ENCODE peak calls at places on chromosome 9, in nine cellular contexts. M is stomach, K is HCT116, I is HepG2, C is sigmoid colon, R is K562, N is transverse colon, J is breast epithelium, Q is vagina. L is an unnamed sample. For H3K4me1, the result is how much of the 10 kb centered on the place peaks cover.

GRCh38 chr9:34984049-34984448 is 5.5 kb upstream of the DNAJB5 start:
- DNase-seq in M (no peak), K (no peak), I (no peak), C (no peak), R (peak), N (no peak), J (no peak), Q (no peak), L (no peak)

GRCh38 chr9:84439253-84439652 is 98.7 kb upstream of the SLC28A3 start:
- DNase-seq in M (no peak), K (no peak), I (no peak), C (no peak), R (no peak), N (no peak), J (no peak), Q (no peak), L (no peak)

GRCh38 chr9:132409828-132410528 is at the start of gene CFAP77:
- DNase-seq in M (peak), K (peak), I (peak), C (peak), R (peak), N (peak), J (no peak), Q (no peak), L (no peak)

GRCh38 chr9:11158676-11159075 is 545.9 kb upstream of the PTPRD start:
- DNase-seq in M (no peak), K (no peak), I (no peak), C (no peak), R (no peak), N (no peak), J (no peak), Q (no peak), L (no peak)

GRCh38 chr9:125293134-125293533 is 31.5 kb downstream of the GAPVD1 start:
- DNase-seq in M (no peak), K (no peak), I (no peak), C (no peak), R (no peak), N (no peak), J (no peak), Q (no peak), L (no peak)

GRCh38 chr9:6305954-6306563 is 22.1 kb upstream of the TPD52L3 start:
- DNase-seq in M (no peak), K (peak), I (peak), C (no peak), R (no peak), N (no peak), J (no peak), Q (no peak), L (no peak)

GRCh38 chr9:105646879-105647594 is 15.2 kb upstream of the TAL2 start:
- DNase-seq in M (no peak), K (no peak), I (no peak), C (no peak), R (peak), N (no peak), J (no peak), Q (no peak), L (no peak)

GRCh38 chr9:112332977-112333638 is at the start of gene PTBP3:
- DNase-seq in M (peak), K (no peak), I (peak), C (peak), R (peak), N (peak), J (peak), Q (no peak), L (peak)

GRCh38 chr9:130315446-130316226 is 50.1 kb downstream of the HMCN2 start:
- DNase-seq in M (no peak), K (no peak), I (no peak), C (no peak), R (no peak), N (no peak), J (no peak), Q (no peak), L (no peak)

GRCh38 chr9:32968101-32969011 is 33.1 kb downstream of the APTX start:
- DNase-seq in M (peak), K (peak), I (peak), C (no peak), R (peak), N (peak), J (peak), Q (no peak), L (peak)

GRCh38 chr9:101081641-101082040 is 53.1 kb downstream of the PLPPR1 start:
- DNase-seq in M (no peak), K (no peak), I (no peak), C (no peak), R (no peak), N (no peak), J (no peak), Q (no peak), L (no peak)

GRCh38 chr9:86795861-86796497 is 151.3 kb downstream of the GAS1 start:
- DNase-seq in M (no peak), K (no peak), I (no peak), C (peak), R (no peak), N (no peak), J (no peak), Q (no peak), L (no peak)

GRCh38 chr9:127411122-127411521 is 13.1 kb upstream of the ZNF79 start:
- DNase-seq in M (no peak), K (no peak), I (no peak), C (no peak), R (no peak), N (no peak), J (no peak), Q (no peak), L (no peak)

GRCh38 chr9:95726756-95727155 is 148.7 kb upstream of the ERCC6L2 start:
- DNase-seq in M (no peak), K (peak), I (peak), C (no peak), R (peak), N (no peak), J (no peak), Q (no peak), L (no peak)

GRCh38 chr9:100072805-100073204 is 26.0 kb downstream of the ERP44 start:
- DNase-seq in M (no peak), K (no peak), I (no peak), C (no peak), R (no peak), N (no peak), J (no peak), Q (no peak), L (no peak)

GRCh38 chr9:86242012-86242411 is 17.4 kb downstream of the C9orf153 start:
- DNase-seq in M (no peak), K (no peak), I (no peak), C (no peak), R (no peak), N (peak), J (no peak), Q (no peak), L (no peak)

DNA sequence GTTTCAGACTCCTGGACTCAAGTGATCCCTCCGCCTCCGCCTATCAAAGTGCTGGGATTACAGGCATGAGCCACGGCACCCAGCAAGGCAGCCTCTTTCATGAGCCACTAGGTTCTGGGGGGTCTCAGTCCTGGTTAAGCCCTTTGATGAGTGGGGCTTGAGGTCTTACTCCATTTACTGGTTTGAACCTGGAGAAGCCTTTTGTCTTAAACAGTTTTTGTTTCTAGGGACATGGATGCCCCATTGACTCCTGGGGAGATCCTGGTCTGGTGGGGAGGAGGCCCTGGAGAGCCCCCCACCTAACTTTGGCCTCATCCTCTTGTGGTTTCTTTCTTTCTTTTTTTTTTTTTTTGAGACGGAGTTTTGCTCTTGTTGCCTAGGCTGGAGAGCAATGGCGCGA is 6.7 kb downstream of the PRRC2B start:
- DNase-seq in M (no peak), K (no peak), I (no peak), C (no peak), R (peak), N (no peak), J (no peak), Q (no peak), L (no peak)
- H3K27ac ChIP-seq in M (no peak), K (no peak), I (no peak), C (peak), R (no peak), N (peak), J (peak), Q (no peak), L (no peak)

GRCh38 chr9:70449461-70449860 is 35.0 kb upstream of the KLF9 start:
- DNase-seq in M (no peak), K (no peak), I (no peak), C (no peak), R (no peak), N (no peak), J (no peak), Q (no peak), L (no peak)

GRCh38 chr9:70441622-70442021 is 27.2 kb upstream of the KLF9 start:
- DNase-seq in M (no peak), K (no peak), I (peak), C (no peak), R (no peak), N (no peak), J (no peak), Q (no peak), L (no peak)

GRCh38 chr9:70442328-70442848 is 27.9 kb upstream of the KLF9 start:
- DNase-seq in M (no peak), K (no peak), I (no peak), C (no peak), R (no peak), N (no peak), J (no peak), Q (no peak), L (peak)

GRCh38 chr9:70448904-70449303 is 34.4 kb upstream of the KLF9 start:
- DNase-seq in M (no peak), K (no peak), I (no peak), C (no peak), R (no peak), N (no peak), J (no peak), Q (no peak), L (no peak)

GRCh38 chr9:70444904-70445303 is 30.4 kb upstream of the KLF9 start:
- DNase-seq in M (no peak), K (no peak), I (no peak), C (no peak), R (no peak), N (no peak), J (no peak), Q (no peak), L (no peak)
- TF ChIP-seq POLR2AphosphoS5 in M (no peak), K (no peak), I (no peak), C (no peak), R (no peak), N (no peak), J (no peak), Q (no peak), L (no peak)

GRCh38 chr9:89000281-89000875 is 9.1 kb downstream of the S1PR3 start:
- DNase-seq in M (no peak), K (no peak), I (no peak), C (no peak), R (no peak), N (no peak), J (no peak), Q (peak), L (no peak)
- H3K4me1 ChIP-seq in M (half or more), K (under half), I (under half), C (under half), R (under half), N (under half), J (under half), Q (half or more), L (under half)

GRCh38 chr9:16475996-16476395 is 394.5 kb downstream of the BNC2 start:
- DNase-seq in M (no peak), K (no peak), I (no peak), C (no peak), R (no peak), N (no peak), J (no peak), Q (no peak), L (no peak)

DNA sequence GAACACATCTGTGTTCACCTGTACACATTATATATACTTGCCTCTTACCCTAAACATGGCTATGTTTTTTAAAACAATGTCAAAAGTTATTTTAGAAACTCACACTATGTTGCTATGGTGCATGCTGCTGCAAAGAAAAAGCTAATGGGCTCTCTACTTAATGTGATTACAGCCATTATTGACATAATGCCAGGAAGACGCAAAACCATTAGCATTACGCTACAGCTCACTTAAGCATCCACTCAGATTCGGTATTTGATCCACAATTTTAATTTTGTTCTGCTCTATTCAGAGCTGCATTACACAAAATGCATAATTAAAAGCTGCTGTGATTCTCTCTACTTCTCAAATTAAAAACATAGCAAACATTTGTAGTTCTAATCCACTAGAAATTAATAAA is 395.2 kb downstream of the BNC2 start:
- DNase-seq in M (no peak), K (no peak), I (no peak), C (no peak), R (no peak), N (no peak), J (no peak), Q (no peak), L (no peak)
- H3K27ac ChIP-seq in M (no peak), K (no peak), I (no peak), C (no peak), R (no peak), N (no peak), J (no peak), Q (no peak), L (no peak)

DNA sequence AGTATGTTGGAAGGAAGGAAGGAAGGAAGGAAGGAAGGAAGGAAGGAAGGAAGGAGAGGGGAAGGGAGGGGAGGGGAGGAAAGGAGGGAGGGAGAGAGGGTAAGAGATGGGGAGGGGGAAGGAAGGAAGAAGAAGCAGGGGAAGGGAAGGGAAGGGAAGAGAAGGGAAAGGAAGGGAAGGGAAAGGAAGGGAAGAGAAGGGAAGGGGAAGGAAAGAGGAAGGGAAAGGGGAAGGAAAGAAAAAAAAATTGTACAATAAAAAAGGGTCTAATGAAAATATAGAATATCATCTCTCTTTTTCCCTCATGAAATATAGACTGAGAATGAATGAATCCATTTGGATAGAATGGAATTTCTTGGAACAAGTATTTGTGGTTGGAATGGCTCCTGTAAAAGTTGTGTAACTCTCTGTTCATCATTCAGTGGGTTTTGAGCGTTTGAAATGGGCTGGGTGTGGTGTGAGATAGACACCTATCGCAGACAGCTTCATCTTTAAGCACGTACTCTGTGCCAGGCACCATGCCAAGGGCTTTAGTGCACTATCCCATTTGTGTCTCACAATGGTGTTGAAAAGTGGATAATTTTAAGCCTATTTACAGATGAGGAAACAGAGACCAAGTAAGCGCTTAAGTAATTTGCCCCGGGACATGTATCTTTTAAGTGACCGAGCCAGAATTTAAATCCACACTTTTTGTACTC is 11.6 kb upstream of the PAPPA start:
- DNase-seq in M (no peak), K (no peak), I (no peak), C (no peak), R (no peak), N (no peak), J (no peak), Q (no peak), L (no peak)
- TF ChIP-seq POLR2AphosphoS5 in M (no peak), K (no peak), I (no peak), C (no peak), R (no peak), N (no peak), J (no peak), Q (no peak), L (no peak)

GRCh38 chr9:136760424-136760823 is 2.4 kb upstream of the LCN8 start:
- DNase-seq in M (no peak), K (no peak), I (no peak), C (peak), R (no peak), N (no peak), J (no peak), Q (no peak), L (no peak)
- H3K4me1 ChIP-seq in M (under half), K (under half), I (under half), C (under half), R (half or more), N (under half), J (under half), Q (under half), L (under half)

GRCh38 chr9:122314193-122314592 is 49.5 kb downstream of the MRRF start:
- DNase-seq in M (no peak), K (no peak), I (no peak), C (no peak), R (no peak), N (no peak), J (no peak), Q (no peak), L (no peak)

GRCh38 chr9:122320346-122320995 is 50.4 kb upstream of the PTGS1 start:
- DNase-seq in M (no peak), K (no peak), I (no peak), C (peak), R (no peak), N (no peak), J (no peak), Q (no peak), L (no peak)

GRCh38 chr9:122315534-122315933 is 50.9 kb downstream of the MRRF start:
- DNase-seq in M (no peak), K (no peak), I (no peak), C (no peak), R (no peak), N (no peak), J (no peak), Q (no peak), L (no peak)

GRCh38 chr9:122322553-122322952 is 48.3 kb upstream of the PTGS1 start:
- DNase-seq in M (no peak), K (no peak), I (no peak), C (no peak), R (no peak), N (no peak), J (no peak), Q (no peak), L (no peak)

DNA sequence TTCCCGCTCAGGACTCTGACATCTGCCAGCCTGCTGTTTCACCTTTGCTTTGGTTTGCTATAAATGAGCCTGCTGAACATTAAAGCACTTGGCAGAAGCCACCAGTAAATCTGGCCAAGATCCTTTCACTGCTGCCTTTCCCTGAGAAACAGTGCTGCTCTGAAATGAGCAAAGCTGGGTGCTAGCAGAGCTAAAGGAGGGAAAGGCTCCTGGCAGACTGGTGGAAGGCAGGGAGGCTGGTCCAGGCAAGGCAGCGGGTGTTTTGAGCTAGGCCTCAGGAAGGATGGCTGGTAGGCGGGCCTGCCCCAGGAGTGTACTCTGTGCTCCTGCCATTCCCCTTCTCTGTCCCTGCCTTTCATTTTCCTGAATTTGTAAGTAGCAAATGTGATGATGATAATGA is 52.5 kb upstream of the PTGS1 start:
- DNase-seq in M (no peak), K (no peak), I (no peak), C (peak), R (no peak), N (no peak), J (no peak), Q (no peak), L (no peak)
- H3K27ac ChIP-seq in M (peak), K (no peak), I (no peak), C (peak), R (no peak), N (peak), J (peak), Q (no peak), L (no peak)

GRCh38 chr9:22683393-22684075 is 236.9 kb downstream of the DMRTA1 start:
- DNase-seq in M (no peak), K (no peak), I (no peak), C (no peak), R (no peak), N (no peak), J (no peak), Q (no peak), L (no peak)

DNA sequence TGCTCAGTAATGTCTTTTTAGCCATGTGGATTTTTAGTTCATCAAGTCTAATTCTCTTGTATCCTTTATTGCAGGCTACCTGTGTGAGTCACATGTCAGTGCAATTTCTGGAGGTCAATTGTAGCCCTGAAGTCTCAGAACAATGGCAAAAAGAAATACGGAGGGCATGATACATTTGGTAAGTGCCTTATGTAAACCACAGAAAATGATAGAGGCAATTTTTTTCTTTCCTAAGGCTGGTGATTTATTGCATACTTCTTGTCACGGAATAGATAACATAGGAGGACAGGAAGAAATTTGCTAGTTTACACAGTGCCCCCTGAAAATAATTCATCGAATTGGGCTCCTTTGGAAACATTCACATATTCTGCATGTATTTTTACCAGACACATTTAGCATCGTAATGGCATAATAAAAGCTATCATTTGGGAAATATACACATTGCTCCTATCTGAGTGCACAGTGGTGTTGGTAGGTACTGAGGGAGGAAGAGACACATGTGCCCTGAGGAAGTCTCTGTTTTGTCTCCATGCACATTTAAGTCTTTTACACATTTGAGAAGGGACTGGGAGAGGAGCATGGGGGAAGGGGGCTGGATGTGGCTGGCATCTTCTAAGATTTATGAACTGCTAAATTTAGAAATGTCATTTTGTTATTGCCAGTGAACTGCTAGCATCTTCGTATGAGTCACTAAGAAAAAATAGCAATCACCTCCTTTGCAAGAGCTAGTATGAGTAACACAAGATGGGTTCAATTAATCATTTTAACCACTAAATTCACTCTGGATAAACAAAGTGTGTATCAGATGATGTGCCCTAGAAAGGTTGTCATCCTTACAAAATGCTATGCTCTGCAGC is 236.1 kb downstream of the DMRTA1 start:
- DNase-seq in M (no peak), K (no peak), I (no peak), C (no peak), R (no peak), N (no peak), J (no peak), Q (no peak), L (no peak)
- TF ChIP-seq POLR2AphosphoS5 in M (no peak), K (no peak), I (no peak), C (no peak), R (no peak), N (peak), J (no peak), Q (no peak), L (no peak)

GRCh38 chr9:121737481-121737931 is 86.1 kb downstream of the DAB2IP start:
- DNase-seq in M (no peak), K (no peak), I (no peak), C (no peak), R (no peak), N (no peak), J (no peak), Q (no peak), L (no peak)
- H3K4me1 ChIP-seq in M (half or more), K (half or more), I (half or more), C (half or more), R (under half), N (half or more), J (under half), Q (half or more), L (under half)